ENCODE peak calls at places on chromosomes 5 and 9, in seven cellular contexts. L is mammary epithelial cell, W is K562, G is neural progenitor cell, Z is HCT116, X is GM23248, C is neuronal stem cell. B is an unnamed sample.
A peak's percentile ranks its signal among the peaks of the same experiment; 100 is the strongest.

GRCh38 chr5:132100672-132101261 is 27.2 kb downstream of the CSF2 start:
- DNase-seq in X (no peak), C (no peak), L (peak; percentile 86), G (no peak), Z (no peak), W (no peak), B (no peak)

GRCh38 chr9:116953271-116953670 is 266.2 kb downstream of the TRIM32 start:
- DNase-seq in G (no peak), C (no peak), W (no peak), L (no peak), X (no peak), Z (no peak), B (no peak)

GRCh38 chr5:153372433-153373167 is 117.9 kb upstream of the GRIA1 start:
- DNase-seq in C (no peak), W (no peak), X (no peak), G (no peak), Z (no peak), L (peak; percentile 4), B (no peak)

GRCh38 chr5:2111569-2112105 is 228.9 kb upstream of the IRX4 start:
- DNase-seq in C (no peak), L (no peak), Z (no peak), W (no peak), G (no peak), X (no peak), B (no peak)

GRCh38 chr9:79384091-79384490 is 187.7 kb upstream of the TLE4 start:
- DNase-seq in Z (no peak), W (no peak), L (no peak), X (no peak), C (no peak), G (no peak), B (no peak)

GRCh38 chr5:121279801-121280200 is 571.9 kb upstream of the FTMT start:
- DNase-seq in C (no peak), L (no peak), X (no peak), W (peak; percentile 6), G (no peak), Z (no peak), B (no peak)

GRCh38 chr5:31854625-31855526 is 215.9 kb downstream of the PDZD2 start:
- DNase-seq in Z (no peak), G (peak; percentile 83), X (peak; percentile 18), L (peak; percentile 33), C (peak; percentile 69), W (no peak), B (no peak)

GRCh38 chr9:2725126-2725525 is 7.8 kb downstream of the KCNV2 start:
- DNase-seq in X (no peak), G (no peak), W (no peak), Z (no peak), C (no peak), L (no peak), B (no peak)

GRCh38 chr9:124511426-124511840 is 4.2 kb upstream of the NR5A1 start:
- DNase-seq in X (no peak), L (no peak), G (no peak), Z (no peak), W (peak; percentile 66), C (no peak), B (no peak)

GRCh38 chr9:128550226-128550625 is 2.2 kb upstream of the SPTAN1 start:
- DNase-seq in W (no peak), X (peak; percentile 30), Z (no peak), G (no peak), L (no peak), C (no peak), B (no peak)

GRCh38 chr9:128296340-128297220 is 20.5 kb downstream of the SWI5 start:
- DNase-seq in W (peak; percentile 97), Z (no peak), G (no peak), C (no peak), X (no peak), L (no peak), B (no peak)

GRCh38 chr5:178468196-178468685 is 122.0 kb downstream of the COL23A1 start:
- DNase-seq in X (no peak), G (no peak), Z (no peak), W (no peak), C (no peak), L (no peak), B (no peak)

GRCh38 chr9:68887232-68887631 is 126.7 kb downstream of the PRKACG start:
- DNase-seq in C (no peak), X (no peak), G (no peak), Z (no peak), W (no peak), L (no peak), B (no peak)

GRCh38 chr9:32665101-32665500 is 29.6 kb upstream of the TAF1L start:
- DNase-seq in G (no peak), X (peak; percentile 69), W (no peak), L (peak; percentile 80), C (no peak), Z (no peak), B (no peak)

GRCh38 chr5:160341309-160341874 is 29.0 kb upstream of the CCNJL start:
- DNase-seq in X (no peak), G (no peak), Z (no peak), L (no peak), C (no peak), W (no peak), B (no peak)

GRCh38 chr9:114588671-114589526 is 1.3 kb downstream of the ATP6V1G1 start:
- DNase-seq in Z (no peak), G (peak; percentile 9), L (peak; percentile 60), X (peak; percentile 76), C (no peak), W (no peak), B (no peak)

GRCh38 chr5:33588654-33589372 is 148.0 kb downstream of the TARS1 start:
- DNase-seq in C (no peak), L (no peak), G (peak; percentile 77), Z (peak; percentile 47), X (no peak), W (peak; percentile 80), B (peak; percentile 15)

GRCh38 chr9:87880683-87881082 is 2.0 kb upstream of the SPATA31E1 start:
- DNase-seq in Z (no peak), C (no peak), L (no peak), W (no peak), X (no peak), G (no peak), B (no peak)

GRCh38 chr5:143495124-143495523 is 91.6 kb upstream of the NR3C1 start:
- DNase-seq in X (peak; percentile 61), C (no peak), L (peak; percentile 59), W (no peak), G (no peak), Z (no peak), B (no peak)

GRCh38 chr9:129394011-129394919 is 216.2 kb upstream of the IER5L start:
- DNase-seq in C (no peak), Z (no peak), L (no peak), X (no peak), W (no peak), G (no peak), B (no peak)

GRCh38 chr5:172895549-172895948 is 61.5 kb downstream of the ERGIC1 start:
- DNase-seq in W (no peak), G (no peak), C (no peak), X (no peak), Z (no peak), L (no peak), B (no peak)
- H3K4me1 ChIP-seq in W (peaks cover under 1% of the 10 kb centered on the region), G (peaks cover 13% of the 10 kb centered on the region), C (peaks cover 14% of the 10 kb centered on the region), X (peaks cover 28% of the 10 kb centered on the region), Z (no peaks in the 10 kb centered on the region), L (peaks cover 3% of the 10 kb centered on the region), B (no peaks in the 10 kb centered on the region)

DNA sequence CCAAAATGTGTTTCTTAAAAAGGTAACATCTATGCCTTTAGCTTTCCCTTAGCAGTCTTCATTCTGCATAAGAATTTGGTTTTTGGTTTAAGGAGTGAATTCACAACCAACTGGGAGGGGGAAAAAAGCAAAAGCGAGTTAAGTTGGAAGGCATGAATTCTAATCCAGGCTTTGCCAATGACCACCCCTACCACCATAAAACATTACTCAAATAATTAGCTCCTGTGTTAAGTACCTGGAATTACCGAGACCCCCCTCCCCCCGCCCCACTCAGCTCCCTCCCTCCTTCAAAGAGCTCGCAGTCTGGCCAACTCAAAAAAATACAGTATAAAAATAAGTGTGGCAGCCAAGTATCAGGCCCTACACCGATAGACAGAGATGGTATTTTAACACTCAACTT is 540 bp downstream of the ATG12 start:
- DNase-seq in L (no peak), C (no peak), W (no peak), X (no peak), G (no peak), Z (no peak), B (no peak)
- H2AFZ ChIP-seq in L (peak overlapping the region; percentile 97), C (peak overlapping the region; percentile 87), W (peak overlapping the region; percentile 96), X (peak overlapping the region; percentile 80), G (peak overlapping the region; percentile 86), Z (no peak overlapping the region), B (peak overlapping the region; percentile 99)

DNA sequence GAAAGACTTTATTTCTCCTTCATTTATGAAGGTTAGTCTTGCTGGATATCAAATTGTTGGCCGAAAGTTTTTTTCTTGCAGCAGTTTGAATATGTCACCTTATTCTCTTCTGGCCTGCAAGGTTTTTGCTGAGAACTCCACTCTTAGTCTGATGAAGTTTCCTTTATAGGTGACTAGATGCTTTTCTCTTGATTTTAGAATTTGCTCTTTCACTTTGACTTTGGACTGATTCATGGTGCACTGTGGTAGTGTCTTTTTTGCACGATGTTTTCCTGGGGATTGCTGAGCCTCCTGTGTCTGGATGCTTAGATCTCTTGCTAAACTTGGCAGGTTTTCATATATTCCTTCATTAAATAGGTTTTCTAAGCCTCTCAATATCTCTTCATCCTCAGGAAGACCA is 12.4 kb downstream of the AHRR start:
- DNase-seq in C (no peak), L (no peak), G (no peak), W (no peak), Z (no peak), X (peak; percentile 29), B (no peak)
- H3K4me1 ChIP-seq in C (no peaks in the 10 kb centered on the region), L (no peaks in the 10 kb centered on the region), G (no peaks in the 10 kb centered on the region), W (no peaks in the 10 kb centered on the region), Z (peaks cover 21% of the 10 kb centered on the region), X (peaks cover 18% of the 10 kb centered on the region), B (no peaks in the 10 kb centered on the region)

GRCh38 chr5:8845316-8845715 is 700.6 kb downstream of the SEMA5A start:
- DNase-seq in L (peak; percentile 19), X (peak; percentile 81), Z (no peak), W (no peak), G (no peak), C (no peak), B (no peak)

GRCh38 chr5:8844206-8844605 is 701.7 kb downstream of the SEMA5A start:
- DNase-seq in C (no peak), W (no peak), L (no peak), Z (no peak), X (peak; percentile 45), G (no peak), B (no peak)

GRCh38 chr5:8842906-8843590 is 702.8 kb downstream of the SEMA5A start:
- DNase-seq in G (peak; percentile 37), Z (no peak), X (peak; percentile 70), L (peak; percentile 21), C (no peak), W (no peak), B (peak; percentile 49)

GRCh38 chr5:8844847-8845246 is 701.0 kb downstream of the SEMA5A start:
- DNase-seq in L (no peak), C (no peak), G (no peak), W (no peak), Z (no peak), X (peak; percentile 34), B (no peak)

GRCh38 chr5:8843766-8844165 is 702.1 kb downstream of the SEMA5A start:
- DNase-seq in L (no peak), C (no peak), X (peak; percentile 87), G (peak; percentile 30), Z (no peak), W (no peak), B (no peak)
- H2AFZ ChIP-seq in L (peak overlapping the region; percentile 40), C (peak overlapping the region; percentile 67), X (peak overlapping the region; percentile 71), G (no peak overlapping the region), Z (no peak overlapping the region), W (no peak overlapping the region), B (peak overlapping the region; percentile 54)

B was measured in DND-41.